ENCODE peak calls at places on chromosomes 4 and X, in six cellular contexts. Z is K562, K is HCT116, E is GM12878, N is HepG2, M is H1. L is an unnamed sample. For H3K4me1, the result is how much of the 10 kb centered on the place peaks cover.

GRCh38 chrX:15849555-15849954 is 5.1 kb downstream of the AP1S2 start:
- DNase-seq in N (no peak), M (no peak), K (no peak), Z (peak), E (no peak), L (no peak)

GRCh38 chr4:90995996-90996395 is 868.8 kb downstream of the CCSER1 start:
- DNase-seq in N (no peak), E (no peak), M (no peak), K (no peak), Z (no peak), L (no peak)

GRCh38 chrX:74420194-74421035 is 878 bp upstream of the SLC16A2 start:
- DNase-seq in Z (no peak), M (peak), K (no peak), N (no peak), E (no peak), L (no peak)

GRCh38 chr4:18882468-18882867 is 860.9 kb upstream of the LCORL start:
- DNase-seq in K (peak), N (peak), Z (no peak), E (no peak), M (no peak), L (peak)

GRCh38 chrX:29172880-29173279 is 585.6 kb downstream of the IL1RAPL1 start:
- DNase-seq in Z (no peak), E (no peak), M (no peak), N (no peak), K (no peak), L (no peak)

GRCh38 chr4:108783666-108784463 is 21.0 kb upstream of the ETNPPL start:
- DNase-seq in Z (peak), K (peak), M (no peak), N (peak), E (no peak), L (no peak)

GRCh38 chr4:88005086-88005485 is 2.3 kb upstream of the PKD2 start:
- DNase-seq in K (no peak), M (no peak), N (no peak), E (no peak), Z (no peak), L (no peak)

GRCh38 chr4:170662250-170662649 is 572.5 kb upstream of the AADAT start:
- DNase-seq in K (no peak), N (no peak), M (no peak), Z (no peak), E (no peak), L (no peak)

GRCh38 chrX:37746268-37746931 is 33.5 kb upstream of the CYBB start:
- DNase-seq in Z (no peak), M (no peak), E (peak), K (no peak), N (no peak), L (no peak)

GRCh38 chr4:38672247-38673071 is 8.5 kb downstream of the KLF3 start:
- DNase-seq in E (no peak), Z (peak), M (no peak), N (peak), K (no peak), L (no peak)

GRCh38 chr4:184066584-184067300 is 150.9 kb downstream of the ENPP6 start:
- DNase-seq in M (no peak), K (no peak), Z (no peak), N (no peak), E (no peak), L (no peak)

GRCh38 chr4:185702147-185702663 is 109.8 kb downstream of the SORBS2 start:
- DNase-seq in E (no peak), K (no peak), M (no peak), Z (no peak), N (no peak), L (no peak)

GRCh38 chr4:99855677-99856076 is 38.5 kb downstream of the LAMTOR3 start:
- DNase-seq in N (no peak), M (no peak), E (peak), K (no peak), Z (no peak), L (no peak)

GRCh38 chr4:113760094-113760851 is 1.3 kb downstream of the CAMK2D start:
- DNase-seq in E (no peak), Z (no peak), N (no peak), K (no peak), M (no peak), L (no peak)

GRCh38 chr4:3280466-3280865 is 12.4 kb upstream of the RGS12 start:
- DNase-seq in N (no peak), Z (no peak), E (no peak), M (no peak), K (no peak), L (no peak)

DNA sequence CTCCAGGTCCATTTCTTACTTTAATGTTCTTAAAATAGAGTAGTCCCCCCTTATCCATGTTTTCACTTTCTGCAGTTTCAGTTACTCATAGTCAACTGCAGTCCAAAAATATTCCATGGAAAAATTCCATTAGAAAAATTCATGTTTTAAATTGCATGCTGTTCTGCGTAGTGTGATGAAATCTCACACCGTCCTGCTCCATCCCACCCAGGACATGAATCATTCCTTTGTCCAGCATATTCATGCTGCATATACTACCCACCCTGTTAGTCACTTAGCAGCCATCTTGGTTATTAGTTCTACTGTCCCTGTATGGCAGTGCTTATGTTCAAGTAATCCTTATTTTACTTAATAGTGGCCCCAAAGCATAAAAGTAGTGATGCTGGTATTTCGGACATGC is 5.4 kb upstream of the PDLIM5 start:
- DNase-seq in Z (no peak), M (no peak), N (no peak), K (no peak), E (no peak), L (no peak)
- TF ChIP-seq ZNF274 in Z (no peak), M (no peak), N (no peak), K (no peak), E (no peak), L (no peak)

GRCh38 chr4:74110670-74111069 is 11.7 kb upstream of the CXCL2 start:
- DNase-seq in K (no peak), N (no peak), E (no peak), M (no peak), Z (no peak), L (no peak)
- H3K9ac ChIP-seq in K (no peak), N (no peak), E (no peak), M (no peak), Z (no peak), L (no peak)

DNA sequence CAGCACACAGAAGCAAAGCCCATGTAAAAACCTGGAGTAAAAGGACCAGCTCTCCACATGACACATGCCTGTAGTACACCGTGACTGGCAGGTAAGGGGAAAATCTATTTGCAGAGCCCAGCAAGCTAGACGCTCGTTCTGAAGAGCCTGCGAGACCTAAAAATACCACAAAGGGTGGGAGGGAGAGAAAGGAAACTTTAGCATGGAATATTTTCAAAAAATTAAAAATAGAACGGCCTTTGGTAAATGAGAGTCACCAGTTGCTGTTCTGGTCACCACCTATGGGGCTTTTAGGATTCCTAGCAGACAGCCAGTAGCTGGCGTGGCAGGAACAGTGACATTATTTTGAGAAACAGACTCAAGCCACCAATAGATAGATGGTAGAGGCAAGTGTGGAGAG is 115.5 kb downstream of the MID1IP1 start:
- DNase-seq in K (no peak), M (no peak), Z (no peak), E (no peak), N (no peak), L (no peak)
- H3K4me1 ChIP-seq in K (under half), M (under half), Z (under half), E (under half), N (under half), L (under half)

DNA sequence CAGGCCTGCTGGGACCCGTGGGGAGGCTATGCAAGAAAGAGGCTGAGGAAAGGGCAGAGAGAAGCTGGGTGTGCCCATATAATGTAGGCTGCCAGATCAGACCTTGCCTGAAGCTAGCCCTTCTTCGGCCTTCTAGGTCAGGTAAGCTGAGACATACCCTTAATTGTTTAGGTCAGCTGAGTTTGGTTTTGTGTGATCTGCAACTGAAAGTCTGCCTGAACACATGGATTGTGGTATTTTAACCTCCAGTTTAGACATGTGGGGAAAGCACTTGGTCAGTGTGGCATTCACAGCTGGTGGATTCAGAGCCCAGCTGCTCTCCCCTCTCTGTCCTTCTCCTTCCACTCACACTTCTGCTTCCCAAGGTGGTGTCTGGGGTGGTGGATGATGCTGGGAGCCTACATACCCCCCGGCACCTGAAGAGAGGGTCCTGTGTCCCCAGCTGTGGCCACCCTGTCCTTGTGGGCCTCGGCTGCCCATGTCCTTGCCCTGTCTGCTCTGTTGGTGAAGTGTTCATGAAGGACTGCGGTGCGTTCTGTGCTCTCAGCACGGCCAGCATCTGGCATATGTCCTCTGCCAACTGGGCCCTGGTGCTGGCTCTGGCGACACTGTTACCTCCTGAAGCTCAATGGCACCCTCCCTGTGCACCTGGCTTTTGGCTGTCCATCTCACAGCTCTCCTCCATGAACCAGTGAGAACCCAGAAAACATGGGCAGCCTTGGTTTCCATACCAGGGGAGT is 82.1 kb downstream of the NAT8L start:
- DNase-seq in E (peak), K (no peak), N (no peak), Z (no peak), M (no peak), L (no peak)
- TF ChIP-seq ZNF274 in E (no peak), K (no peak), N (no peak), Z (no peak), M (no peak), L (no peak)

DNA sequence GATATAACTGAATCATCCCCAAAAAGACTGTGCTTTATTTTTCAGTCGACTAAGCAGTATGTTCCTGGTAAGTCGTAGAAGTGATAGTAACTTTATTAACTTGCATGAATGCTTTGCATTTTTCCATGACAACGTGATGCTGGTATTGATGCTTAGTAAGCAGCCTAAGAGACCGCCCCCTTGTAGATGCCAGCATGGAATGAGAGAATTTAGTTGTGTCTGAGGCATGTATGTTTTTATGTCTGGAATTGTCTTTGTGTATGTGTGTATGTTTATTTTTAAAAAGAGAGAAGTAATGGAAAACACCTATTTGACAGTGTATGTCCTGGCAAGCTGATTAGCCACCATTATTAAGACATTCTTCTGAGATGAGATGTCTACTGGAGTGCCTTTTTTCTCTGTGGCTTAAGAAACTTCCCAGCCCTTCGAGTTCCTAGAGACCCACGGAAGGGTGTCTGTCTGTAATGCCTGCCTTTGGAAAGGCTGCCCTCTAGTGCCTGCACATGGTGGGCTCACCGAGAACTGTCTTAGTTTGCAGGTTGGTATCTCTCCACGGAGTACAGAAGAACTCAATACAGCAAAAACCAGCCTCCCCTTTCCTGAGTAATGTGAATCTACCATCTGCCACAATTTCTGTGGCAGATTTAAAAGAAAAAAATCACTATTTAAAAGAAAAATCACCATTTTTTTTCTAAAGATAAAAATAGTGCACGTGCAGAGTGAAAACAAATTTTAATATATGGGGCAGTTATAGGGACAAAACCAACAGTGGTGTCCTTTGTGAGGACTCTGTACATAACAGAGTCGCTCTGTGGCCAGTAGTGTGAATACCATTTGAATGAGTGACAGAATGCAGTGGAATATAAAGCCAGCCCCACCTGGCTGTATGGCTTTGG is 85.9 kb downstream of the AASDH start:
- DNase-seq in Z (peak), E (peak), M (peak), K (peak), N (peak), L (peak)
- H3K9ac ChIP-seq in Z (no peak), E (no peak), M (no peak), K (no peak), N (no peak), L (no peak)

GRCh38 chr4:53483250-53483649 is 105.8 kb downstream of the FIP1L1 start:
- DNase-seq in E (no peak), M (no peak), K (no peak), Z (no peak), N (no peak), L (no peak)

GRCh38 chr4:53478671-53479456 is 101.4 kb downstream of the FIP1L1 start:
- DNase-seq in M (no peak), N (no peak), E (no peak), K (no peak), Z (peak), L (no peak)

GRCh38 chr4:53481586-53481985 is 104.1 kb downstream of the FIP1L1 start:
- DNase-seq in E (no peak), M (no peak), N (no peak), K (no peak), Z (no peak), L (no peak)

GRCh38 chr4:53479731-53480525 is 102.5 kb downstream of the FIP1L1 start:
- DNase-seq in M (no peak), Z (no peak), K (no peak), N (no peak), E (no peak), L (no peak)

GRCh38 chr4:53480909-53481308 is 103.5 kb downstream of the FIP1L1 start:
- DNase-seq in E (no peak), K (no peak), N (no peak), M (no peak), Z (no peak), L (peak)
- H3K4me1 ChIP-seq in E (under half), K (under half), N (under half), M (under half), Z (under half), L (under half)

GRCh38 chr4:101201421-101201820 is 145.9 kb downstream of the PPP3CA start:
- DNase-seq in Z (no peak), M (no peak), E (no peak), N (no peak), K (no peak), L (no peak)
- TF ChIP-seq ZNF274 in Z (no peak), M (no peak), E (no peak), N (no peak), K (no peak), L (no peak)

DNA sequence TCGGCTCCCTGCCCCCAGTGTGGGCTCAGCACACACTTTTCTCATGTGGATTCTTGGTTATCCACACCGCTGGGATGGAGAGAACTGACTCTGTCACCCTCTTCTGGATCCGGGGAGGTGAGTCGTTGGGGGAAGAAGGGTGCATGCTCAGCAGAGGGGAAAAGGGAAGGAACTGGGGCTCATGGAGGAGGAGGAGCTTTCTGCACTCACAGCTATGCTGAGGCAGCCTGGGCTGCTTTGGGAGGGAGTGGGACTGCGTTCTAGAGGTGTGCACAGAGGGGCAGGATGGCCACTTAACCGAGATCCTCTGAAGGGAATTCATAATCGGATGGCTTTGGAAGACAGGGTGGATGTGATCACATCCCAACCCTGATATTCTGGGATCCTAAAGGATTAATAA is 51.6 kb downstream of the RTL5 start:
- DNase-seq in K (no peak), E (no peak), M (no peak), Z (no peak), N (no peak), L (no peak)
- H3K9ac ChIP-seq in K (no peak), E (no peak), M (no peak), Z (no peak), N (no peak), L (peak)

GRCh38 chrX:119762718-119763117 is 4.3 kb downstream of the SOWAHD start:
- DNase-seq in E (no peak), N (no peak), M (no peak), K (no peak), Z (no peak), L (no peak)
- H3K4me1 ChIP-seq in E (under half), N (under half), M (under half), K (under half), Z (under half), L (under half)